ENCODE peak calls at places on chromosomes 3 and 15, in eight cellular contexts. F is keratinocyte, E is body of pancreas, N is foreskin fibroblast, T is tibial artery, Q is heart right ventricle, X is cardiac fibroblast, J is Peyer's patch. L is an unnamed sample.

GRCh38 chr15:60044636-60045273 is 40.6 kb downstream of the FOXB1 start:
- DNase-seq in T (no peak), N (no peak), X (peak), E (no peak), F (no peak), Q (no peak), J (no peak), L (no peak)

GRCh38 chr3:30145281-30145680 is 461.1 kb upstream of the TGFBR2 start:
- DNase-seq in N (peak), F (no peak), Q (no peak), E (no peak), J (no peak), X (peak), T (no peak), L (no peak)

GRCh38 chr15:97791824-97792792 is 168.4 kb upstream of the ARRDC4 start:
- DNase-seq in N (no peak), Q (no peak), T (no peak), X (no peak), J (no peak), F (no peak), E (no peak), L (no peak)

GRCh38 chr15:31013863-31014607 is 22.6 kb upstream of the MTMR10 start:
- DNase-seq in T (no peak), N (no peak), E (no peak), F (no peak), Q (no peak), X (no peak), J (no peak), L (peak)

GRCh38 chr15:56496635-56497034 is 31.7 kb upstream of the MNS1 start:
- DNase-seq in E (peak), X (peak), N (peak), J (no peak), F (peak), Q (no peak), T (peak), L (peak)

GRCh38 chr3:78855190-78855589 is 912.6 kb downstream of the ROBO1 start:
- DNase-seq in Q (no peak), T (no peak), N (no peak), X (no peak), J (no peak), F (no peak), E (no peak), L (no peak)

GRCh38 chr3:480070-480469 is 283.5 kb downstream of the CHL1 start:
- DNase-seq in X (no peak), N (no peak), F (no peak), E (no peak), T (no peak), Q (no peak), J (no peak), L (no peak)

GRCh38 chr15:43977072-43977884 is 150.5 kb downstream of the WDR76 start:
- DNase-seq in F (no peak), E (no peak), J (peak), T (no peak), Q (no peak), N (no peak), X (peak), L (no peak)

GRCh38 chr3:72957303-72957702 is 39.3 kb upstream of the PPP4R2 start:
- DNase-seq in T (no peak), E (peak), Q (peak), N (no peak), X (no peak), J (no peak), F (no peak), L (peak)

GRCh38 chr15:82044373-82045178 is 1.2 kb downstream of the MEX3B start:
- DNase-seq in F (no peak), J (peak), T (peak), X (peak), N (peak), Q (peak), E (peak), L (no peak)

GRCh38 chr3:50479523-50479922 is 23.9 kb downstream of the CACNA2D2 start:
- DNase-seq in T (no peak), F (no peak), E (no peak), J (no peak), X (no peak), Q (no peak), N (no peak), L (no peak)

GRCh38 chr3:67790043-67790442 is 135.6 kb upstream of the SUCLG2 start:
- DNase-seq in E (peak), J (peak), Q (peak), N (peak), T (no peak), X (peak), F (no peak), L (peak)

GRCh38 chr3:118818386-118818785 is 216.3 kb downstream of the IGSF11 start:
- DNase-seq in N (peak), Q (no peak), T (no peak), E (no peak), X (peak), F (no peak), J (no peak), L (no peak)

GRCh38 chr15:78752492-78753358 is 58.5 kb downstream of the ADAMTS7 start:
- DNase-seq in Q (peak), N (no peak), J (peak), X (no peak), E (no peak), T (peak), F (no peak), L (no peak)

GRCh38 chr3:125245521-125245920 is 33.0 kb upstream of the SLC12A8 start:
- DNase-seq in E (no peak), J (no peak), N (peak), X (no peak), Q (no peak), F (no peak), T (no peak), L (no peak)

GRCh38 chr15:47296911-47297310 is 420.4 kb upstream of the SEMA6D start:
- DNase-seq in Q (no peak), E (no peak), X (no peak), F (no peak), T (no peak), J (no peak), N (peak), L (no peak)

DNA sequence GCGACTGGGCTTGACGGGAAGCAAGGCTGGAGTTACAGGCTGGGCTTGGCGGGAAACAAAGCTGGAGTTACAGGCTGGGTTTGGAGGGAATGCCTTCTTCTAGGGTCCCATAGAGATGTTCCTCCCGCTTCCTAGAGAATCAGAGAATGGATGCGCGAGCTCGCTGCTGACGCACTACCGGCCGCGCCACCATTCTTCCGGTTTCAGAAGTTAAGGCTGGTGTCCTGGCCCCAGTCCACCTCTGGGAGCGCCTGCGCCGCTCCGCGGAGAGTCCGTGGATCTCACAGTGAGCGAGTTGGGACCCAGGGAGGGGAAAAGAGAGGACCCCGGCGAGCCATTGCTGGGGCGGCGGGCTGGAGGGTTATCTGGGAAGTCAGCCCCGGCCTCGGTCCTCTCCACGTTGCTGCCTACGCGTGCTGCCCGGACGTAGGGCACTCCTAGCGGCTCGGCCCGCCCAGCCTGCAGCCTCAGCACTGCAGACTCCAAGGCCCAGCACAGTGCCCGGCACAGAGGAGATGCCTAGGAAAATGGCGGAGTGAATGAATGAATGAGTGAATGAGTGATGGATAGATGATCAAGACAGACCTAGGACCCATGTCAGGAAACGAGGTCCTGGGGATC is at the start of gene ZNF502:
- DNase-seq in X (peak), F (no peak), Q (peak), E (peak), J (peak), N (peak), T (peak), L (peak)
- TF ChIP-seq CTCF in X (peak), F (peak), Q (peak), E (peak), J (no peak), N (peak), T (peak), L (peak)

GRCh38 chr3:150184426-150185071 is 213.9 kb upstream of the PFN2 start:
- DNase-seq in F (no peak), Q (no peak), J (no peak), X (peak), N (peak), E (no peak), T (no peak), L (no peak)
- H3K4me3 ChIP-seq in F (peak), Q (peak), J (no peak), X (no peak), N (peak), E (no peak), T (peak), L (no peak)

GRCh38 chr3:167882057-167882667 is 146.6 kb downstream of the SERPINI1 start:
- DNase-seq in N (peak), E (no peak), Q (no peak), J (no peak), X (peak), F (no peak), T (no peak), L (no peak)
- TF ChIP-seq CTCF in N (peak), E (peak), Q (peak), J (peak), X (peak), F (peak), T (peak), L (peak)

GRCh38 chr3:71723452-71724170 is 1.6 kb downstream of the EIF4E3 start:
- DNase-seq in Q (no peak), X (no peak), F (no peak), E (no peak), T (no peak), N (no peak), J (no peak), L (no peak)
- H3K4me3 ChIP-seq in Q (peak), X (no peak), F (peak), E (no peak), T (peak), N (no peak), J (peak), L (no peak)

DNA sequence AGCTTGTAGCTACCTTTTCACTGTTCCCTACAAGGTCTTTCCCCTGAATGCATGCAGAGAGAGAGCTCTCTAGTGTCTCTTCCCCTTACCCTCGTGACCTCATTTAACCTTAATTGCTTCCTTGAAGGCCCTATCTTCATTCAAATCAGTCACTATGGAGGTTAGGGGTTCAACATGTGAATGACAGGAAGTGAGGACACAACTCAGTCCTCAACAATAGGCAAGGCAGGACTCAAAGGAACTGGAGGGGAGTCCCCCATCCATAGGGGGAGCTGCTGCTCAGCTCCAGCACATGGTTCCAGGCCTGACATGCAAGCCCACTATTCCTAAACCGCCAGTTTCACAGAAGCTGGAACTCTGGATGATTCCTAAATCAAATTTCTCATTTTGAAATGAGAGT is 33.8 kb upstream of the GYG1 start:
- DNase-seq in J (no peak), N (peak), E (no peak), Q (no peak), X (peak), T (no peak), F (no peak), L (peak)
- TF ChIP-seq CTCF in J (no peak), N (no peak), E (no peak), Q (peak), X (peak), T (no peak), F (peak), L (no peak)

GRCh38 chr3:197292083-197293042 is 6.0 kb downstream of the DLG1 start:
- DNase-seq in T (no peak), J (no peak), X (no peak), N (no peak), E (no peak), F (no peak), Q (no peak), L (no peak)
- H3K4me3 ChIP-seq in T (no peak), J (no peak), X (no peak), N (no peak), E (no peak), F (peak), Q (no peak), L (no peak)

L was measured in Caco-2.